ENCODE peak calls at places on chromosome 10, in six cellular contexts. N is fibroblast of pulmonary artery, X is GF-D8, Z is kidney glomerular epithelial cell, A is head of caudate nucleus, R is AML-193. C is an unnamed sample.

GRCh38 chr10:82887488-82887887 is 1012.5 kb downstream of the NRG3 start:
- DNase-seq in Z (no peak), X (no peak), N (no peak), A (no peak), R (no peak), C (no peak)

GRCh38 chr10:133042061-133042460 is 45.7 kb upstream of the ADGRA1 start:
- DNase-seq in Z (no peak), R (no peak), N (no peak), X (no peak), A (no peak), C (no peak)

GRCh38 chr10:127736222-127736914 is 617 bp upstream of the FOXI2 start:
- DNase-seq in R (no peak), A (no peak), X (no peak), Z (no peak), N (no peak), C (no peak)

GRCh38 chr10:124497196-124497990 is 35.8 kb downstream of the LHPP start:
- DNase-seq in X (no peak), R (no peak), A (no peak), N (no peak), Z (no peak), C (no peak)

GRCh38 chr10:58662314-58662713 is 149.6 kb downstream of the BICC1 start:
- DNase-seq in A (no peak), Z (peak; percentile 84), X (no peak), R (no peak), N (peak; percentile 90), C (peak; percentile 91)

GRCh38 chr10:68606918-68607317 is 46.8 kb downstream of the TET1 start:
- DNase-seq in X (no peak), N (peak; percentile 14), A (no peak), Z (no peak), R (no peak), C (no peak)

GRCh38 chr10:52644678-52645434 is 127.7 kb downstream of the MBL2 start:
- DNase-seq in N (peak; percentile 75), A (peak; percentile 69), Z (peak; percentile 26), X (no peak), R (peak; percentile 22), C (peak; percentile 60)

GRCh38 chr10:72487521-72487920 is 132.8 kb upstream of the DNAJB12 start:
- DNase-seq in R (no peak), Z (no peak), A (no peak), N (no peak), X (no peak), C (no peak)

GRCh38 chr10:129853236-129853946 is 110.7 kb downstream of the EBF3 start:
- DNase-seq in Z (peak; percentile 54), X (peak; percentile 10), A (no peak), N (peak; percentile 42), R (peak; percentile 0), C (no peak)

C was measured in astrocyte of the spinal cord.